ENCODE peak calls at places on chromosomes 7 and 10, in ten cellular contexts. O is left ventricle myocardium inferior; D is caudate nucleus; B is nephron progenitor cell; X is fibroblast of pulmonary artery; A is amygdala; G is T-helper 9 cell; L is stimulated activated CD4-positive, alpha-beta T cell treated with anti-CD3 and anti-CD28 coated beads, Interleukin-2, amount 100 ng/mL, for 48 hours; C is stimulated activated CD8-positive, alpha-beta memory T cell treated with anti-CD3 and anti-CD28 coated beads, Interleukin-2, amount 100 ng/mL, for 1 hour; U is GM12865. P is an unnamed sample.

GRCh38 chr10:48240196-48240595 is 34.3 kb downstream of the FRMPD2 start:
- DNase-seq in U (no peak), C (no peak), L (no peak), D (no peak), G (no peak), B (no peak), O (no peak), X (no peak), A (no peak), P (no peak)

GRCh38 chr10:61981460-61981859 is 80.0 kb downstream of the ARID5B start:
- DNase-seq in L (no peak), X (no peak), B (no peak), C (no peak), U (no peak), A (no peak), G (no peak), O (no peak), D (no peak), P (no peak)

GRCh38 chr10:37747081-37747480 is 110.3 kb downstream of the ZNF248 start:
- DNase-seq in C (no peak), A (no peak), D (no peak), X (no peak), B (no peak), O (no peak), G (no peak), U (no peak), L (no peak), P (no peak)

GRCh38 chr10:99920901-99921300 is 88.8 kb downstream of the DNMBP start:
- DNase-seq in B (no peak), O (no peak), L (no peak), A (no peak), D (no peak), X (peak; percentile 80), U (no peak), C (no peak), G (no peak), P (no peak)

GRCh38 chr10:22823109-22823508 is 104.7 kb upstream of the ARMC3 start:
- DNase-seq in D (no peak), L (no peak), A (no peak), U (peak; percentile 28), O (no peak), C (no peak), X (peak; percentile 71), G (no peak), B (no peak), P (no peak)

GRCh38 chr10:68010426-68010825 is 64.7 kb downstream of the HERC4 start:
- DNase-seq in X (no peak), G (no peak), U (no peak), B (no peak), A (no peak), D (no peak), O (no peak), L (no peak), C (no peak), P (no peak)

GRCh38 chr10:51937736-51938135 is 238.3 kb upstream of the CSTF2T start:
- DNase-seq in A (no peak), G (no peak), C (no peak), D (no peak), U (no peak), O (no peak), L (no peak), X (peak; percentile 70), B (no peak), P (no peak)

GRCh38 chr10:130038019-130038555 is 72.5 kb downstream of the C10orf143 start:
- DNase-seq in O (no peak), D (no peak), U (no peak), G (no peak), A (no peak), L (no peak), X (no peak), B (no peak), C (no peak), P (no peak)

GRCh38 chr7:133869556-133869955 is 257.6 kb upstream of the LRGUK start:
- DNase-seq in G (no peak), X (no peak), O (no peak), U (no peak), B (no peak), A (no peak), D (no peak), L (no peak), C (no peak), P (no peak)

GRCh38 chr10:78336402-78336791 is 302.7 kb downstream of the RPS24 start:
- DNase-seq in U (no peak), B (no peak), D (no peak), L (no peak), O (no peak), A (no peak), C (no peak), G (no peak), X (peak; percentile 67), P (no peak)

GRCh38 chr10:48885376-48885775 is 54.3 kb downstream of the LRRC18 start:
- DNase-seq in L (no peak), C (no peak), X (no peak), G (no peak), A (no peak), B (peak; percentile 34), O (no peak), D (no peak), U (no peak), P (no peak)

GRCh38 chr10:49761789-49762565 is at the start of gene OGDHL:
- DNase-seq in A (peak; percentile 51), C (no peak), U (peak; percentile 89), O (peak; percentile 56), L (peak; percentile 50), X (peak; percentile 59), B (peak; percentile 96), G (no peak), D (no peak), P (peak; percentile 75)

GRCh38 chr10:74917481-74918077 is 91.2 kb downstream of the KAT6B start:
- DNase-seq in U (no peak), A (no peak), B (no peak), X (peak; percentile 76), C (no peak), G (no peak), D (no peak), L (no peak), O (no peak), P (no peak)

GRCh38 chr7:70893422-70893821 is 238.5 kb upstream of the GALNT17 start:
- DNase-seq in B (no peak), A (no peak), O (no peak), D (no peak), C (no peak), L (no peak), U (no peak), X (no peak), G (no peak), P (no peak)

GRCh38 chr7:112110651-112111050 is 95.5 kb downstream of the DOCK4 start:
- DNase-seq in B (no peak), A (no peak), O (no peak), L (no peak), C (no peak), G (no peak), U (no peak), X (no peak), D (no peak), P (no peak)

GRCh38 chr10:78599122-78599853 is 469.5 kb upstream of the ZMIZ1 start:
- DNase-seq in D (no peak), U (no peak), O (no peak), X (no peak), B (no peak), A (no peak), L (no peak), G (no peak), C (no peak), P (no peak)

GRCh38 chr7:116674508-116675173 is 2.6 kb downstream of the MET start:
- DNase-seq in X (no peak), U (no peak), D (no peak), L (no peak), O (no peak), C (no peak), B (no peak), A (no peak), G (no peak), P (no peak)

GRCh38 chr10:92483539-92483938 is 90.4 kb downstream of the IDE start:
- DNase-seq in U (no peak), D (no peak), O (no peak), L (no peak), C (no peak), G (no peak), X (no peak), B (peak; percentile 3), A (no peak), P (no peak)

GRCh38 chr10:127193125-127193524 is 3.3 kb downstream of the INSYN2A start:
- DNase-seq in A (no peak), B (no peak), L (no peak), X (no peak), O (no peak), G (no peak), U (no peak), C (no peak), D (no peak), P (no peak)

GRCh38 chr10:3928078-3928477 is 143.1 kb upstream of the KLF6 start:
- DNase-seq in O (no peak), G (no peak), D (no peak), A (no peak), B (no peak), C (no peak), X (no peak), U (no peak), L (no peak), P (no peak)

GRCh38 chr10:35705671-35706070 is 63.6 kb upstream of the FZD8 start:
- DNase-seq in U (no peak), L (no peak), G (no peak), B (no peak), O (no peak), X (no peak), C (no peak), A (no peak), D (no peak), P (no peak)

GRCh38 chr7:39609462-39610149 is 13.8 kb upstream of the RALA start:
- DNase-seq in G (no peak), L (no peak), A (no peak), D (no peak), C (no peak), O (peak; percentile 33), B (peak; percentile 60), X (no peak), U (peak; percentile 16), P (no peak)

GRCh38 chr7:129896568-129897382 is 56.0 kb downstream of the UBE2H start:
- DNase-seq in G (no peak), C (no peak), L (no peak), O (no peak), D (no peak), B (no peak), U (no peak), X (no peak), A (no peak), P (no peak)

GRCh38 chr7:131071786-131072504 is 255.7 kb upstream of the MKLN1 start:
- DNase-seq in A (no peak), G (no peak), O (no peak), B (no peak), D (no peak), X (peak; percentile 91), U (peak; percentile 51), C (no peak), L (no peak), P (no peak)

GRCh38 chr10:102368072-102368471 is 27.4 kb upstream of the NFKB2 start:
- DNase-seq in B (no peak), U (no peak), X (no peak), G (no peak), C (no peak), D (no peak), A (no peak), O (no peak), L (no peak), P (no peak)

GRCh38 chr7:36661135-36661840 is 63.0 kb downstream of the AOAH start:
- DNase-seq in O (no peak), C (no peak), L (no peak), X (peak; percentile 11), U (no peak), A (no peak), G (no peak), D (no peak), B (no peak), P (no peak)

P was measured in NCI-H774.